ENCODE peak calls at places on chromosomes 3 and 15, in four cellular contexts. L is IMR-90, M is mesenchymal stem cell, R is mesendoderm. V is an unnamed sample.

GRCh38 chr3:40871411-40871810 is 327.9 kb upstream of the CTNNB1 start:
- DNase-seq in R (peak), L (no peak), M (no peak), V (no peak)

GRCh38 chr3:186949281-186949982 is 19.1 kb downstream of the ST6GAL1 start:
- DNase-seq in R (no peak), M (no peak), L (peak), V (no peak)

GRCh38 chr3:51343918-51344687 is 41.0 kb upstream of the MANF start:
- DNase-seq in R (no peak), M (peak), L (peak), V (no peak)

GRCh38 chr3:49377483-49377882 is 19.3 kb upstream of the GPX1 start:
- DNase-seq in L (peak), R (no peak), M (no peak), V (no peak)

GRCh38 chr3:114608293-114608692 is 314.5 kb downstream of the TIGIT start:
- DNase-seq in R (no peak), M (peak), L (peak), V (no peak)

GRCh38 chr3:67018105-67018788 is 20.1 kb downstream of the KBTBD8 start:
- DNase-seq in M (peak), R (no peak), L (no peak), V (no peak)

GRCh38 chr3:171218069-171218468 is 191.5 kb upstream of the SLC2A2 start:
- DNase-seq in M (no peak), R (no peak), L (no peak), V (no peak)

GRCh38 chr3:71102111-71103039 is 481.2 kb downstream of the FOXP1 start:
- DNase-seq in M (peak), L (peak), R (no peak), V (no peak)

GRCh38 chr3:46517016-46517770 is 19.4 kb downstream of the RTP3 start:
- DNase-seq in L (peak), M (peak), R (no peak), V (no peak)

GRCh38 chr3:44055951-44056350 is 185.7 kb upstream of the TOPAZ1 start:
- DNase-seq in M (peak), L (peak), R (no peak), V (no peak)

GRCh38 chr3:146184616-146185015 is 23.6 kb upstream of the PLOD2 start:
- DNase-seq in M (peak), L (peak), R (no peak), V (no peak)

GRCh38 chr3:14532691-14533456 is 7.3 kb downstream of the GRIP2 start:
- DNase-seq in R (peak), M (no peak), L (no peak), V (no peak)

GRCh38 chr3:183306798-183307671 is 54.0 kb downstream of the B3GNT5 start:
- DNase-seq in M (peak), R (peak), L (peak), V (no peak)

GRCh38 chr3:147301781-147302180 is 104.6 kb downstream of the ZIC4 start:
- DNase-seq in R (no peak), L (no peak), M (no peak), V (no peak)
- H4K8ac ChIP-seq in R (no peak), L (no peak), M (no peak), V (no peak)

GRCh38 chr3:161070980-161071663 is 34.0 kb downstream of the B3GALNT1 start:
- DNase-seq in M (no peak), L (no peak), R (no peak), V (no peak)

GRCh38 chr3:161072076-161072697 is 33.0 kb downstream of the B3GALNT1 start:
- DNase-seq in M (no peak), R (no peak), L (no peak), V (no peak)

GRCh38 chr3:161067346-161067745 is 37.8 kb downstream of the B3GALNT1 start:
- DNase-seq in M (no peak), R (no peak), L (no peak), V (no peak)

GRCh38 chr3:161069441-161070251 is 35.5 kb downstream of the B3GALNT1 start:
- DNase-seq in L (peak), R (no peak), M (peak), V (no peak)

GRCh38 chr3:161070252-161070930 is 34.8 kb downstream of the B3GALNT1 start:
- DNase-seq in L (no peak), R (no peak), M (no peak), V (no peak)
- H3K23ac ChIP-seq in L (no peak), R (no peak), M (no peak), V (no peak)

GRCh38 chr3:13191016-13191415 is 117.8 kb upstream of the IQSEC1 start:
- DNase-seq in M (no peak), R (no peak), L (no peak), V (no peak)
- H4K8ac ChIP-seq in M (no peak), R (no peak), L (no peak), V (no peak)

GRCh38 chr15:43912208-43912607 is 85.4 kb downstream of the WDR76 start:
- DNase-seq in M (no peak), R (no peak), L (no peak), V (no peak)
- H3K23ac ChIP-seq in M (no peak), R (no peak), L (peak), V (no peak)

GRCh38 chr3:69776926-69777581 is 37.8 kb downstream of the MITF start:
- DNase-seq in L (no peak), M (no peak), R (no peak), V (no peak)

GRCh38 chr3:69776289-69776688 is 37.0 kb downstream of the MITF start:
- DNase-seq in R (no peak), M (no peak), L (no peak), V (no peak)

GRCh38 chr3:69774029-69774428 is 34.8 kb downstream of the MITF start:
- DNase-seq in R (no peak), L (no peak), M (no peak), V (no peak)

GRCh38 chr3:69775751-69776150 is 36.5 kb downstream of the MITF start:
- DNase-seq in R (no peak), M (no peak), L (no peak), V (no peak)

GRCh38 chr3:69777582-69777967 is 38.3 kb downstream of the MITF start:
- DNase-seq in R (no peak), M (no peak), L (no peak), V (no peak)
- H4K8ac ChIP-seq in R (no peak), M (no peak), L (no peak), V (no peak)

GRCh38 chr3:154115332-154115731 is 5.9 kb upstream of the ARHGEF26 start:
- DNase-seq in M (no peak), L (no peak), R (no peak), V (no peak)

GRCh38 chr3:154112146-154112545 is 9.0 kb upstream of the ARHGEF26 start:
- DNase-seq in R (no peak), L (no peak), M (no peak), V (no peak)

GRCh38 chr3:154105218-154105975 is 15.8 kb upstream of the ARHGEF26 start:
- DNase-seq in M (no peak), L (peak), R (no peak), V (no peak)

GRCh38 chr3:154113609-154114008 is 7.6 kb upstream of the ARHGEF26 start:
- DNase-seq in L (no peak), M (no peak), R (no peak), V (no peak)

DNA sequence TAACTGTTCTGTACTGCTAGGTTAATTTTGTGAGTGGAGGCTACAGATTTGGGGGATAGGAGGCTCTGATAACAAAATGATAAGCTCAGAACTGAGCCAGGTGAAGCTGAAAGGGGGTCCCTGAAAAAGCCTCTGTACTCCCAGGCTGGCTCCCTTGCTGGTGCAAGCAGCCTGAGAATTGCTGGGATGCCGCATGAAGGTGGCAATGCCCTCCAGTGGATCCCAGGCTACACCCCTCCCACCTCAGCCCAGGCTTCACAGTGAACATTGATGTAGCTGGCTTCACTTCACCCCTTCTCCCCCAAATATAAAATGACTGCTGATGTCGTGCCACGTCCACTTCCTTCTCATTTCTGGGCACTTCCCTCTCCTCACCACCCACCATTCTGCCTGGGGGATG is 9.8 kb upstream of the ARHGEF26 start:
- DNase-seq in R (no peak), L (no peak), M (no peak), V (no peak)
- H3K23ac ChIP-seq in R (no peak), L (no peak), M (no peak), V (peak)

GRCh38 chr15:90680371-90680935 is 36.7 kb upstream of the BLM start:
- DNase-seq in R (no peak), M (peak), L (peak), V (no peak)

GRCh38 chr15:90681480-90681879 is 35.7 kb upstream of the BLM start:
- DNase-seq in L (peak), R (no peak), M (peak), V (no peak)

GRCh38 chr15:90677807-90678790 is 39.0 kb upstream of the BLM start:
- DNase-seq in R (no peak), L (peak), M (no peak), V (no peak)

GRCh38 chr15:90681056-90681455 is 36.1 kb upstream of the BLM start:
- DNase-seq in L (no peak), M (no peak), R (no peak), V (no peak)

DNA sequence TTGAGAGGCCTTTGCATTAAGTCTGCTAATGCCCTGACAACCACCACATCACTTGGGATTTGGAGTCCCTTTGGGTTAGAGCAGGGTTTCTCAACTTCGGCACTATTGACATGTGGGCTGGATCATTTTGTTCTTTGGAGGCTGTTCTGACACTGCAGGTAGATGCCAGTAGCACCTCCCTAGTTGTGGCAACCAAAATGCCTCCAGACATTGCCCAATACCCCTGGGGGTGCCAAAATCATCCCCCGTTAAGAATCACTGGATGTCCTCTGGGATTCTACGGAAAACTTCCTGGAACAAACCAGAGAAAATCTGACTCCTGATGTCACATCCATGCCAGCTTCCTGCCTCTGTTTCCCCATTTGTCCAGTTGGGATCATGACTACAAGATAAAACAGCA is 37.2 kb upstream of the BLM start:
- DNase-seq in R (no peak), M (no peak), L (no peak), V (no peak)
- H4K8ac ChIP-seq in R (no peak), M (no peak), L (no peak), V (no peak)

GRCh38 chr3:16494906-16495580 is 18.5 kb downstream of the RFTN1 start:
- DNase-seq in L (no peak), R (no peak), M (peak), V (no peak)
- H3K23ac ChIP-seq in L (peak), R (no peak), M (no peak), V (no peak)

DNA sequence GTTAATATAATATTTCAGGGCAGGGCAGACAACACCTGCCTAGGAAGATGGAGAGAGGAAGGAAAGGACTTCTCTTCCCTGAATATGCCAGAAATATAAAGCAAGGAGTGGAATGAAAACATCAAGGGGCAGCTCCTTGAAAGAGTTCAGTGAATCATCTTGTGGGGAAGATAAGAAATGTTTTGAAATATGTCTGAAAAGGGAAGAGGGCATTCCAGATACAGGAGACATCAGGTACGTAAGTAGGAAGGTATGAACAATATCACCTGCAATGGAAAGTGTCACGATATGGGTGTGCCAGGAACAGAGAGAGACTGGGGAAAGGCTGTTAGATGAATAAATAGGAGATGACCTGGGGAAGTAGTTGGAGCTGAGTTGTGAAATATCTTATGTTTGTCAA is 75.8 kb upstream of the WDR72 start:
- DNase-seq in M (no peak), L (no peak), R (no peak), V (no peak)
- H4K8ac ChIP-seq in M (no peak), L (no peak), R (no peak), V (no peak)